ENCODE peak calls at places on chromosomes 1 and 21, in seven cellular contexts. L is K562; P is ovary; O is endodermal cell; X is CD8-positive, alpha-beta T cell; S is mesendoderm; W is SJCRH30. E is an unnamed sample.

GRCh38 chr21:44466996-44467858 is 11.9 kb downstream of the LRRC3 start:
- DNase-seq in W (no peak), X (no peak), P (no peak), S (no peak), O (no peak), L (no peak), E (no peak)

GRCh38 chr1:109609881-109610280 is 9.5 kb downstream of the GNAT2 start:
- DNase-seq in S (no peak), X (no peak), O (no peak), L (no peak), P (no peak), W (no peak), E (no peak)

GRCh38 chr1:37661401-37661800 is 26.7 kb upstream of the RSPO1 start:
- DNase-seq in S (peak; percentile 16), W (no peak), X (no peak), L (no peak), P (no peak), O (no peak), E (no peak)

GRCh38 chr1:110674337-110675059 is at the start of gene KCNA3:
- DNase-seq in W (no peak), S (peak; percentile 74), P (peak; percentile 66), O (peak; percentile 92), X (peak; percentile 52), L (no peak), E (peak; percentile 71)

GRCh38 chr1:98781906-98782305 is 120.4 kb downstream of the SNX7 start:
- DNase-seq in W (no peak), O (no peak), X (no peak), L (no peak), P (no peak), S (no peak), E (no peak)

GRCh38 chr21:41506526-41507520 is 1.1 kb downstream of the TMPRSS2 start:
- DNase-seq in O (peak; percentile 83), W (no peak), L (no peak), S (peak; percentile 70), P (no peak), X (no peak), E (no peak)

GRCh38 chr1:94622757-94623156 is 81.2 kb upstream of the F3 start:
- DNase-seq in X (no peak), O (no peak), W (no peak), L (no peak), P (peak; percentile 52), S (peak; percentile 68), E (no peak)

GRCh38 chr1:16617101-16617727 is 3.9 kb upstream of the NBPF1 start:
- DNase-seq in O (peak; percentile 57), W (no peak), X (no peak), S (no peak), L (peak; percentile 57), P (peak; percentile 45), E (no peak)

GRCh38 chr1:53957231-53957818 is 11.2 kb downstream of the LRRC42 start:
- DNase-seq in O (peak; percentile 85), P (no peak), L (peak; percentile 40), S (peak; percentile 99), X (no peak), W (peak; percentile 57), E (no peak)

GRCh38 chr1:167627865-167628641 is 2.0 kb upstream of the RCSD1 start:
- DNase-seq in O (no peak), X (peak; percentile 44), S (peak; percentile 67), W (peak; percentile 83), P (no peak), L (peak; percentile 93), E (peak; percentile 74)

GRCh38 chr1:181324797-181325616 is 158.3 kb upstream of the CACNA1E start:
- DNase-seq in P (no peak), W (no peak), S (peak; percentile 54), L (no peak), X (no peak), O (peak; percentile 77), E (no peak)

GRCh38 chr1:18734461-18735368 is 104.1 kb downstream of the PAX7 start:
- DNase-seq in L (no peak), W (no peak), X (no peak), P (no peak), S (no peak), O (peak; percentile 35), E (no peak)

GRCh38 chr1:23796466-23797271 is 3.9 kb downstream of the GALE start:
- DNase-seq in W (no peak), X (no peak), L (no peak), O (peak; percentile 78), P (no peak), S (no peak), E (no peak)

GRCh38 chr1:211908951-211909350 is 78.4 kb upstream of the LPGAT1 start:
- DNase-seq in S (no peak), L (no peak), X (no peak), P (no peak), O (no peak), W (no peak), E (no peak)

GRCh38 chr1:221740260-221740830 is 1.5 kb downstream of the DUSP10 start:
- DNase-seq in O (peak; percentile 52), L (no peak), P (no peak), W (peak; percentile 17), S (no peak), X (no peak), E (no peak)

GRCh38 chr1:99849413-99849743 is 783 bp upstream of the AGL start:
- DNase-seq in W (no peak), S (no peak), O (no peak), P (no peak), X (no peak), L (peak; percentile 36), E (no peak)

GRCh38 chr21:32335601-32336575 is 37.2 kb downstream of the MRAP start:
- DNase-seq in P (no peak), W (no peak), S (no peak), L (no peak), X (no peak), O (peak; percentile 37), E (no peak)

GRCh38 chr1:25148673-25149300 is 83.5 kb downstream of the SYF2 start:
- DNase-seq in L (no peak), W (peak; percentile 25), S (peak; percentile 63), O (peak; percentile 70), P (no peak), X (no peak), E (no peak)

GRCh38 chr1:62689524-62689923 is 1.3 kb upstream of the DOCK7 start:
- DNase-seq in L (no peak), S (no peak), X (no peak), O (peak; percentile 48), W (no peak), P (no peak), E (no peak)

GRCh38 chr1:33468972-33469371 is 3.5 kb upstream of the ZSCAN20 start:
- DNase-seq in O (no peak), P (no peak), W (no peak), X (no peak), L (no peak), S (no peak), E (no peak)

DNA sequence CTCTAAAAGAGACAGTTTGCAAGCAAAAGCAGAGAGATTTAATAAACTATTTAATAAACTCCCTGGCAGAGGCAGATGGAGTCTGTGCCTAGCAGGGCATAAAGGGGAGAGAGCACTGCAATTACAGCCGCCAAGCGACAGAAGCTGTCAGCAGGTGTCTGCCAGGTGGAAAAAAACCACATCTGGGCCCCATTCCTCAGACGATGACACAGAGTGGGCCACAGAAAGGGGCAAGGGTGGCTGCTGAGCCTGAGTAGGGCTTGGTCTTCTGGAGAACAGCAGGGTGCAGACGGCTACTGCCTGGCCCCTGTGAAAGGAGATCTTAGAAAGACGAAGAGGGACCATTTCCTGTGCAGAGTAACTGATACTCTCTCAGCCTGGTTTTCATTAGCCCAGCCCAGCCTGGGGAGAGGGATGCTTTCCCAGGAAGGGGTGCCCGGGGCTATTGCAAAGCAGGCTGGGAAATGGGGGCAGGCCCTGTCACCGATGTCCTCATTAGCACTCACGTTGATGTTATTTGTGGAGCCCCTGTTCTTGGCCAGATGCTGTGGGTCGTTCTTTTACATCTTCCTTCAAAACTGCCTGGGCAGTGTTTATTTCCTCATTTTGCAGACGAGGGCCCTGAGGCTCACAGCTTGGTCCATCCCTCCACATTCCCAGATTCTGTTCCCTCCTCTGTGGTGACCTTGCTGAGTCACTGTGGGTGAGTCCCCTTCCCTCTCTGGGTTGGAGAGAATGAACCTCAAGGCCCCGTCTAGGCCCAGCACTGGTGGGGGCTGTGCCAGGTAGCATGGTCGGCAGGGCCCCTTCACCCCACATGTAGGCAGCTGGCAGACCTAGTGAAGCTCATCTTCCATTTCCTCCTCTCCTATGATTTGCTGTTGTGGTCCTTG is 472.7 kb downstream of the PTPRU start:
- DNase-seq in L (no peak), O (no peak), W (peak; percentile 86), P (no peak), X (no peak), S (peak; percentile 50), E (no peak)
- H3K27ac ChIP-seq in L (no peak overlapping the region), O (peak overlapping the region; percentile 68), W (peak overlapping the region; percentile 80), P (no peak overlapping the region), X (no peak overlapping the region), S (peak overlapping the region; percentile 5), E (no peak overlapping the region)

GRCh38 chr1:243267346-243268283 is 11.8 kb downstream of the SDCCAG8 start:
- DNase-seq in P (no peak), X (no peak), L (no peak), S (no peak), O (no peak), W (no peak), E (no peak)
- H3K4me3 ChIP-seq in P (no peak overlapping the region), X (no peak overlapping the region), L (peak overlapping the region; percentile 5), S (no peak overlapping the region), O (no peak overlapping the region), W (no peak overlapping the region), E (no peak overlapping the region)

GRCh38 chr1:27571439-27572018 is 32.4 kb downstream of the AHDC1 start:
- DNase-seq in S (peak; percentile 78), X (no peak), O (peak; percentile 78), W (peak; percentile 79), L (peak; percentile 59), P (peak; percentile 91), E (no peak)

GRCh38 chr1:27572019-27572678 is 31.8 kb downstream of the AHDC1 start:
- DNase-seq in W (peak; percentile 75), X (no peak), S (peak; percentile 72), L (peak; percentile 65), P (no peak), O (peak; percentile 83), E (no peak)

GRCh38 chr1:27570823-27571222 is 33.1 kb downstream of the AHDC1 start:
- DNase-seq in S (peak; percentile 80), P (peak; percentile 53), W (no peak), O (peak; percentile 86), X (no peak), L (no peak), E (no peak)

GRCh38 chr1:27574001-27574781 is 29.8 kb downstream of the AHDC1 start:
- DNase-seq in W (no peak), S (peak; percentile 59), L (no peak), O (no peak), X (no peak), P (peak; percentile 58), E (no peak)

GRCh38 chr1:27572679-27573426 is 31.1 kb downstream of the AHDC1 start:
- DNase-seq in L (peak; percentile 65), P (peak; percentile 57), S (peak; percentile 77), W (peak; percentile 79), O (peak; percentile 72), X (no peak), E (no peak)
- H3K4me1 ChIP-seq in L (peaks cover 64% of the 10 kb centered on the region), P (peaks cover 62% of the 10 kb centered on the region), S (peaks cover 60% of the 10 kb centered on the region), W (peaks cover 74% of the 10 kb centered on the region), O (peaks cover 52% of the 10 kb centered on the region), X (peaks cover 11% of the 10 kb centered on the region), E (peaks cover 17% of the 10 kb centered on the region)

DNA sequence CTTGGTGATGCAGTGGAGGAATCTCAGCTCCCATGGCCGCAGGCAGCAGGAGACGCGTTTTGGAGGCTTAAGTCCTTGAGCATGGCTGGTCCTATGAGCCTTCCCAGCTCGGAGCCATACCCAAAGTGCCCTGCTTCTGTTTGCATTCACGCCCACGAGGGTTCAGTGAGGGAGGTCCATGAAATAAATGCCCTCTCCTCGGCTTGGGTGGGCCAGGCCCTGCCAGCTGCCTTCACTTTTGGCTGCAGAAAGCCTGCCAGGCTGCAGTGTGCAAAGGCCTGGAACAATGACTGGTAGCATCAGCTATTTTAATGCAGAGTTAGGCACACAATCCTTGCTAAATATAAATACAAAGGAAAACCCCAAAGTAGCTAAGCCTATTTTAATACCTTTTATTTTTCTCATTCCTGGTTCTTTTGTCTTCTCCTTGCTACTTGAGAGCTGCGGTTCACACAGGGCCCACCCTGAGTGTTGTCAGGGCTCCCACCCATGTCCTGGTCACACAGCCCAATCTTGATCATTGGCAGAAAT is 49.4 kb downstream of the H3-3A start:
- DNase-seq in W (peak; percentile 51), X (no peak), O (no peak), P (no peak), S (no peak), L (no peak), E (no peak)
- H3K27ac ChIP-seq in W (no peak overlapping the region), X (no peak overlapping the region), O (no peak overlapping the region), P (no peak overlapping the region), S (no peak overlapping the region), L (peak overlapping the region; percentile 85), E (no peak overlapping the region)

E was measured in effector memory CD4-positive, alpha-beta T cell.